ENCODE peak calls at places on chromosomes 4 and X, in five cellular contexts. G, V, X, A and C are unnamed samples.

GRCh38 chrX:150226223-150226965 is 136.7 kb upstream of the MAMLD1 start:
- DNase-seq in G (no peak), V (no peak), X (no peak), A (no peak), C (no peak)

GRCh38 chr4:184668511-184669114 is 19.1 kb downstream of the PRIMPOL start:
- DNase-seq in G (no peak), V (no peak), X (no peak), A (no peak), C (no peak)

GRCh38 chr4:54433686-54434085 is 204.6 kb downstream of the PDGFRA start:
- DNase-seq in G (no peak), V (no peak), X (no peak), A (peak; percentile 71), C (no peak)

GRCh38 chr4:86934147-86934771 is 552 bp upstream of the AFF1 start:
- DNase-seq in G (no peak), V (no peak), X (no peak), A (peak; percentile 26), C (peak; percentile 29)

GRCh38 chrX:23271011-23271410 is 63.6 kb upstream of the PTCHD1 start:
- DNase-seq in G (no peak), V (no peak), X (no peak), A (no peak), C (no peak)

GRCh38 chr4:41814565-41814964 is 66.0 kb upstream of the PHOX2B start:
- DNase-seq in G (no peak), V (no peak), X (no peak), A (peak; percentile 34), C (no peak)

GRCh38 chr4:115234405-115235093 is 121.1 kb upstream of the NDST4 start:
- DNase-seq in G (no peak), V (no peak), X (no peak), A (peak; percentile 20), C (no peak)

GRCh38 chr4:83852085-83852451 is 316.2 kb downstream of the GPAT3 start:
- DNase-seq in G (no peak), V (no peak), X (no peak), A (peak; percentile 61), C (no peak)

GRCh38 chr4:143668930-143669553 is 31.4 kb downstream of the FREM3 start:
- DNase-seq in G (no peak), V (no peak), X (no peak), A (no peak), C (no peak)

GRCh38 chr4:102554482-102554881 is 53.3 kb downstream of the NFKB1 start:
- DNase-seq in G (peak; percentile 72), V (no peak), X (no peak), A (peak; percentile 87), C (no peak)

GRCh38 chr4:53899544-53900274 is 164.7 kb downstream of the CHIC2 start:
- DNase-seq in G (no peak), V (no peak), X (no peak), A (peak; percentile 86), C (no peak)

GRCh38 chrX:131792789-131793462 is 230.2 kb upstream of the STK26 start:
- DNase-seq in G (no peak), V (peak; percentile 91), X (no peak), A (peak; percentile 44), C (no peak)

GRCh38 chr4:37799941-37800554 is 26.4 kb upstream of the PGM2 start:
- DNase-seq in G (no peak), V (no peak), X (no peak), A (peak; percentile 40), C (no peak)

GRCh38 chrX:153744210-153745066 is 19.6 kb upstream of the PLXNB3 start:
- DNase-seq in G (no peak), V (no peak), X (no peak), A (no peak), C (no peak)

GRCh38 chr4:39476181-39476873 is 17.5 kb downstream of the LIAS start:
- DNase-seq in G (no peak), V (no peak), X (no peak), A (no peak), C (no peak)

GRCh38 chrX:131063613-131064012 is 5.5 kb downstream of the ARHGAP36 start:
- DNase-seq in G (no peak), V (no peak), X (no peak), A (no peak), C (no peak)

GRCh38 chrX:134909258-134909657 is 81.5 kb upstream of the SMIM10 start:
- DNase-seq in G (no peak), V (no peak), X (no peak), A (no peak), C (no peak)

GRCh38 chrX:39613997-39614679 is 483.6 kb downstream of the BCOR start:
- DNase-seq in G (no peak), V (no peak), X (peak; percentile 37), A (no peak), C (no peak)

GRCh38 chrX:15988661-15989603 is 134.3 kb upstream of the AP1S2 start:
- DNase-seq in G (no peak), V (no peak), X (no peak), A (peak; percentile 53), C (no peak)

GRCh38 chr4:28014469-28014868 is 1153.8 kb downstream of the STIM2 start:
- DNase-seq in G (no peak), V (no peak), X (no peak), A (no peak), C (no peak)